ENCODE peak calls at places on chromosomes 16 and 17, in six cellular contexts. X is CD8-positive, alpha-beta T cell; O is hypothalamus; G is EH; V is neural progenitor cell; P is amniotic stem cell. R is an unnamed sample.

GRCh38 chr16:50282010-50282538 is 15.7 kb downstream of the ADCY7 start:
- DNase-seq in X (peak), O (peak), G (no peak), V (no peak), P (no peak), R (peak)

GRCh38 chr17:16374129-16374528 is 6.8 kb upstream of the UBB start:
- DNase-seq in X (no peak), O (no peak), G (peak), V (no peak), P (no peak), R (no peak)

GRCh38 chr17:42629420-42630009 is 20.0 kb downstream of the TUBG1 start:
- DNase-seq in X (no peak), O (no peak), G (no peak), V (no peak), P (no peak), R (no peak)

GRCh38 chr16:23080747-23081146 is 68.5 kb downstream of the USP31 start:
- DNase-seq in X (no peak), O (no peak), G (no peak), V (no peak), P (no peak), R (no peak)

GRCh38 chr16:86516618-86517003 is 6.3 kb downstream of the FOXF1 start:
- DNase-seq in X (no peak), O (no peak), G (no peak), V (peak), P (no peak), R (no peak)

GRCh38 chr16:47713225-47713595 is 252.1 kb downstream of the PHKB start:
- DNase-seq in X (no peak), O (no peak), G (peak), V (no peak), P (no peak), R (no peak)

GRCh38 chr17:40901981-40902862 is 17.2 kb upstream of the KRT20 start:
- DNase-seq in X (no peak), O (no peak), G (peak), V (no peak), P (no peak), R (no peak)

GRCh38 chr17:39069114-39069756 is 82.2 kb downstream of the PLXDC1 start:
- DNase-seq in X (no peak), O (no peak), G (peak), V (peak), P (no peak), R (no peak)

GRCh38 chr17:20010099-20010863 is 1.1 kb downstream of the SPECC1 start:
- DNase-seq in X (no peak), O (peak), G (peak), V (peak), P (peak), R (no peak)

GRCh38 chr16:83890359-83890758 is 8.6 kb upstream of the MLYCD start:
- DNase-seq in X (no peak), O (no peak), G (no peak), V (no peak), P (no peak), R (no peak)

GRCh38 chr17:36136439-36136838 is 32.8 kb downstream of the CCL4 start:
- DNase-seq in X (no peak), O (no peak), G (no peak), V (no peak), P (no peak), R (no peak)

GRCh38 chr17:17921192-17922082 is 50.8 kb downstream of the TOM1L2 start:
- DNase-seq in X (no peak), O (no peak), G (peak), V (peak), P (peak), R (no peak)

GRCh38 chr17:41666708-41667279 is 21.9 kb upstream of the EIF1 start:
- DNase-seq in X (peak), O (peak), G (peak), V (peak), P (no peak), R (peak)